ENCODE peak calls at places on chromosomes 1 and 21, in four cellular contexts. P, S, G and Z are unnamed samples.

GRCh38 chr1:25256578-25257129 is 9.4 kb upstream of the RSRP1 start:
- DNase-seq in P (no peak), S (no peak), G (no peak), Z (no peak)

GRCh38 chr21:21200103-21200938 is 202.1 kb downstream of the NCAM2 start:
- DNase-seq in P (peak; percentile 14), S (no peak), G (no peak), Z (no peak)

GRCh38 chr1:71086331-71086730 is 5.5 kb upstream of the ZRANB2 start:
- DNase-seq in P (no peak), S (no peak), G (no peak), Z (no peak)

GRCh38 chr1:215475719-215476525 is 91.2 kb upstream of the KCTD3 start:
- DNase-seq in P (no peak), S (no peak), G (no peak), Z (no peak)

GRCh38 chr1:30853350-30853749 is 55.2 kb downstream of the SDC3 start:
- DNase-seq in P (no peak), S (no peak), G (no peak), Z (no peak)

GRCh38 chr1:27785763-27786162 is 12.7 kb downstream of the STX12 start:
- DNase-seq in P (no peak), S (no peak), G (no peak), Z (peak; percentile 65)

GRCh38 chr1:96521994-96522760 is 199.4 kb upstream of the PTBP2 start:
- DNase-seq in P (no peak), S (peak; percentile 5), G (no peak), Z (no peak)

GRCh38 chr1:91092503-91092902 is 70.7 kb upstream of the ZNF644 start:
- DNase-seq in P (no peak), S (no peak), G (no peak), Z (no peak)

GRCh38 chr1:20100632-20101355 is 18.5 kb downstream of the PLA2G2D start:
- DNase-seq in P (no peak), S (peak; percentile 34), G (peak; percentile 48), Z (peak; percentile 38)

GRCh38 chr1:77143529-77144121 is 75.6 kb downstream of the PIGK start:
- DNase-seq in P (no peak), S (peak; percentile 1), G (no peak), Z (no peak)

GRCh38 chr1:82269466-82269865 is 468.7 kb downstream of the ADGRL2 start:
- DNase-seq in P (no peak), S (no peak), G (no peak), Z (no peak)

GRCh38 chr1:41504126-41505035 is 19.9 kb upstream of the EDN2 start:
- DNase-seq in P (no peak), S (no peak), G (no peak), Z (no peak)

GRCh38 chr1:22780696-22781095 is 70.1 kb downstream of the EPHB2 start:
- DNase-seq in P (no peak), S (peak; percentile 74), G (no peak), Z (no peak)

GRCh38 chr1:235881930-235882700 is 15.4 kb upstream of the LYST start:
- DNase-seq in P (no peak), S (no peak), G (no peak), Z (no peak)

GRCh38 chr1:167533851-167534300 is 15.5 kb upstream of the CD247 start:
- DNase-seq in P (no peak), S (peak; percentile 90), G (peak; percentile 39), Z (peak; percentile 76)

GRCh38 chr1:98315309-98315708 is 346.2 kb upstream of the SNX7 start:
- DNase-seq in P (no peak), S (no peak), G (no peak), Z (no peak)
- TF ChIP-seq EP300 in P (no peak), S (no peak), G (no peak), Z (no peak)

GRCh38 chr21:43803558-43804300 is 14.4 kb downstream of the RRP1 start:
- DNase-seq in P (no peak), S (no peak), G (no peak), Z (no peak)

GRCh38 chr21:43802713-43803313 is 13.4 kb downstream of the RRP1 start:
- DNase-seq in P (no peak), S (no peak), G (no peak), Z (no peak)

GRCh38 chr21:43806017-43806710 is 16.8 kb downstream of the RRP1 start:
- DNase-seq in P (no peak), S (no peak), G (no peak), Z (no peak)

GRCh38 chr21:43808367-43808766 is 19.0 kb downstream of the RRP1 start:
- DNase-seq in P (no peak), S (no peak), G (no peak), Z (no peak)

GRCh38 chr21:43805275-43805800 is 16.0 kb downstream of the RRP1 start:
- DNase-seq in P (no peak), S (no peak), G (no peak), Z (no peak)
- TF ChIP-seq EP300 in P (no peak), S (no peak), G (no peak), Z (no peak)

DNA sequence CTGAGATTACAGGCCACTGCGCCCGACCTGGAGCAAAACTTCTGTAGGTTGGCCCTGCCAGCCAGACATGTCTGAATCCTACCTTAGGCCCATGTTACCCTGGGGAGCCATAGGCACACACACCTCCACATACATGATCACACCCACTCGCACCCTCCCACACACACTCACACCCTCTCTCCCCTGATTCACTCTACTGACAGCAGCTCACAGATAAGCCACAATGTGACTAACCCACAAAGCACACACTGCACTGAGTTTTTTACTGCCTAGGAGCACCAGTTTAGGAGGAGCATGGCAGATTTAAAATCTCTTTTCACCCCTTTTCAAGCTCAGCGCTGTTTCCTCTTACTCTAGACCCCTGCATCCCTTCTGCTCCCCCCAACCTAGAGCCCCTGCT is 41.7 kb downstream of the SLC30A1 start:
- DNase-seq in P (no peak), S (no peak), G (no peak), Z (peak; percentile 26)
- TF ChIP-seq EP300 in P (no peak), S (no peak), G (no peak), Z (no peak)

GRCh38 chr1:172532700-172533510 is at the start of gene SUCO:
- DNase-seq in P (peak; percentile 99), S (peak; percentile 91), G (peak; percentile 100), Z (peak; percentile 100)
- TF ChIP-seq EP300 in P (peak; percentile 86), S (no peak), G (peak; percentile 51), Z (no peak)

GRCh38 chr1:203174324-203174985 is 1.2 kb downstream of the MYBPH start:
- DNase-seq in P (no peak), S (no peak), G (no peak), Z (no peak)

GRCh38 chr1:203175237-203176181 is at the start of gene MYBPH:
- DNase-seq in P (no peak), S (no peak), G (no peak), Z (no peak)

GRCh38 chr1:203172184-203173115 is 3.2 kb downstream of the MYBPH start:
- DNase-seq in P (no peak), S (peak; percentile 78), G (no peak), Z (peak; percentile 75)

GRCh38 chr1:203173156-203173555 is 2.5 kb downstream of the MYBPH start:
- DNase-seq in P (no peak), S (no peak), G (no peak), Z (no peak)

GRCh38 chr1:203173566-203173965 is 2.1 kb downstream of the MYBPH start:
- DNase-seq in P (no peak), S (no peak), G (no peak), Z (no peak)
- TF ChIP-seq EP300 in P (no peak), S (no peak), G (no peak), Z (no peak)

GRCh38 chr1:150486966-150487762 is at the start of gene TARS2:
- DNase-seq in P (peak; percentile 93), S (peak; percentile 93), G (peak; percentile 93), Z (peak; percentile 97)
- TF ChIP-seq EP300 in P (no peak), S (no peak), G (no peak), Z (no peak)